ENCODE peak calls at places on chromosomes 4 and X, in five cellular contexts. One of them, this sample, is unnamed. For H3K4me1, the result is how much of the 10 kb centered on the place peaks cover.

GRCh38 chrX:10137516-10137915 is 19.3 kb upstream of the CLCN4 start:
- DNase-seq in lower lobe of right lung: no peak
- DNase-seq in endothelial cell of umbilical vein: no peak
- DNase-seq in GM23248: no peak
- DNase-seq in trophoblast cell: no peak
- DNase-seq in this sample: no peak

GRCh38 chr4:54050214-54050904 is 14.0 kb downstream of the CHIC2 start:
- DNase-seq in trophoblast cell: no peak
- DNase-seq in endothelial cell of umbilical vein: peak
- DNase-seq in GM23248: peak
- DNase-seq in lower lobe of right lung: no peak
- DNase-seq in this sample: peak

GRCh38 chr4:115279300-115279699 is 165.9 kb upstream of the NDST4 start:
- DNase-seq in endothelial cell of umbilical vein: no peak
- DNase-seq in GM23248: no peak
- DNase-seq in lower lobe of right lung: no peak
- DNase-seq in trophoblast cell: no peak
- DNase-seq in this sample: no peak

GRCh38 chrX:130702867-130703707 is 199.9 kb downstream of the ENOX2 start:
- DNase-seq in GM23248: peak
- DNase-seq in endothelial cell of umbilical vein: peak
- DNase-seq in lower lobe of right lung: no peak
- DNase-seq in trophoblast cell: no peak
- DNase-seq in this sample: peak

GRCh38 chrX:107447642-107448041 is 1.8 kb upstream of the FRMPD3 start:
- DNase-seq in lower lobe of right lung: no peak
- DNase-seq in GM23248: peak
- DNase-seq in endothelial cell of umbilical vein: no peak
- DNase-seq in trophoblast cell: no peak
- DNase-seq in this sample: no peak

GRCh38 chr4:107619065-107619464 is 101.0 kb downstream of the PAPSS1 start:
- DNase-seq in trophoblast cell: peak
- DNase-seq in GM23248: peak
- DNase-seq in endothelial cell of umbilical vein: peak
- DNase-seq in lower lobe of right lung: no peak
- DNase-seq in this sample: peak

GRCh38 chrX:109485470-109486340 is 3.8 kb upstream of the GUCY2F start:
- DNase-seq in trophoblast cell: peak
- DNase-seq in lower lobe of right lung: peak
- DNase-seq in GM23248: peak
- DNase-seq in endothelial cell of umbilical vein: peak
- DNase-seq in this sample: peak

GRCh38 chr4:152676052-152676854 is 3.5 kb downstream of the TMEM154 start:
- DNase-seq in lower lobe of right lung: no peak
- DNase-seq in GM23248: no peak
- DNase-seq in endothelial cell of umbilical vein: no peak
- DNase-seq in trophoblast cell: no peak
- DNase-seq in this sample: no peak

GRCh38 chr4:109912706-109913621 is at the start of gene EGF:
- DNase-seq in GM23248: peak
- DNase-seq in endothelial cell of umbilical vein: no peak
- DNase-seq in trophoblast cell: no peak
- DNase-seq in lower lobe of right lung: no peak
- DNase-seq in this sample: peak

GRCh38 chr4:125187621-125188176 is 127.1 kb upstream of the FAT4 start:
- DNase-seq in trophoblast cell: no peak
- DNase-seq in GM23248: peak
- DNase-seq in endothelial cell of umbilical vein: peak
- DNase-seq in lower lobe of right lung: no peak
- DNase-seq in this sample: peak

GRCh38 chr4:185656467-185656890 is 121.2 kb upstream of the PDLIM3 start:
- DNase-seq in endothelial cell of umbilical vein: peak
- DNase-seq in GM23248: peak
- DNase-seq in lower lobe of right lung: no peak
- DNase-seq in trophoblast cell: no peak
- DNase-seq in this sample: peak

GRCh38 chr4:75345436-75345835 is 168.8 kb downstream of the RCHY1 start:
- DNase-seq in trophoblast cell: no peak
- DNase-seq in endothelial cell of umbilical vein: no peak
- DNase-seq in GM23248: peak
- DNase-seq in lower lobe of right lung: no peak
- DNase-seq in this sample: peak

GRCh38 chr4:108783666-108784463 is 21.0 kb upstream of the ETNPPL start:
- DNase-seq in trophoblast cell: no peak
- DNase-seq in lower lobe of right lung: no peak
- DNase-seq in endothelial cell of umbilical vein: peak
- DNase-seq in GM23248: peak
- DNase-seq in this sample: peak

GRCh38 chr4:151166662-151167061 is 67.2 kb downstream of the RPS3A start:
- DNase-seq in endothelial cell of umbilical vein: no peak
- DNase-seq in GM23248: no peak
- DNase-seq in trophoblast cell: no peak
- DNase-seq in lower lobe of right lung: no peak
- DNase-seq in this sample: peak

GRCh38 chr4:151165205-151166000 is 66.0 kb downstream of the RPS3A start:
- DNase-seq in trophoblast cell: no peak
- DNase-seq in GM23248: no peak
- DNase-seq in endothelial cell of umbilical vein: no peak
- DNase-seq in lower lobe of right lung: no peak
- DNase-seq in this sample: no peak

GRCh38 chr4:151167561-151167960 is 68.1 kb downstream of the RPS3A start:
- DNase-seq in endothelial cell of umbilical vein: no peak
- DNase-seq in GM23248: no peak
- DNase-seq in trophoblast cell: no peak
- DNase-seq in lower lobe of right lung: no peak
- DNase-seq in this sample: no peak

GRCh38 chr4:151169900-151170299 is 70.5 kb downstream of the RPS3A start:
- DNase-seq in lower lobe of right lung: no peak
- DNase-seq in trophoblast cell: no peak
- DNase-seq in GM23248: peak
- DNase-seq in endothelial cell of umbilical vein: no peak
- DNase-seq in this sample: peak

DNA sequence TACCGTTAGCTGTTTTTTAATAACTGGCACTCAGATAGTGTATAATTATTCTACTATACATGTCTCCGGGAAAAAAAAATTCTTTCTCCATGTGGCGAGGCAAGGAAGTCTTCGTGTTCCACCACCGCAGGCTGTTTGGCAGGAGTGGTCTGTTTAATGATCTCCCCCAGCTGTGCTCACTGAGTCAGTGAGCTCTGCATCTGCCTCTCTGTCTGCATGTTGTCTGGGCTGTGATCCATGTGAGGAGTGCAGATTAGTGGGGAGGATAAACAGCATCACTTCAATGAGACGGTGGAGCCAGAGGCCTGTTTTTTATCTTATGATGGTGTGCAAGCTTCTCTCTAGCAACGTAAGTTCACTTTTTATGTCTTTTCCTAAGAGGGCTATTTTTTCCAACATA is 69.8 kb downstream of the RPS3A start:
- DNase-seq in GM23248: peak
- DNase-seq in endothelial cell of umbilical vein: no peak
- DNase-seq in trophoblast cell: no peak
- DNase-seq in lower lobe of right lung: no peak
- DNase-seq in this sample: peak
- H3K4me1 ChIP-seq in GM23248: under half
- H3K4me1 ChIP-seq in endothelial cell of umbilical vein: under half
- H3K4me1 ChIP-seq in trophoblast cell: under half
- H3K4me1 ChIP-seq in lower lobe of right lung: under half
- H3K4me1 ChIP-seq in this sample: under half

GRCh38 chr4:101280866-101281600 is 66.3 kb downstream of the PPP3CA start:
- DNase-seq in GM23248: no peak
- DNase-seq in lower lobe of right lung: no peak
- DNase-seq in trophoblast cell: no peak
- DNase-seq in endothelial cell of umbilical vein: no peak
- DNase-seq in this sample: no peak
- H3K4me1 ChIP-seq in GM23248: under half
- H3K4me1 ChIP-seq in lower lobe of right lung: under half
- H3K4me1 ChIP-seq in trophoblast cell: under half
- H3K4me1 ChIP-seq in endothelial cell of umbilical vein: under half
- H3K4me1 ChIP-seq in this sample: under half

GRCh38 chrX:56762707-56763555 is 33.9 kb downstream of the NBDY start:
- DNase-seq in endothelial cell of umbilical vein: no peak
- DNase-seq in lower lobe of right lung: no peak
- DNase-seq in trophoblast cell: no peak
- DNase-seq in GM23248: no peak
- DNase-seq in this sample: no peak
- H3K4me1 ChIP-seq in endothelial cell of umbilical vein: under half
- H3K4me1 ChIP-seq in lower lobe of right lung: under half
- H3K4me1 ChIP-seq in trophoblast cell: under half
- H3K4me1 ChIP-seq in GM23248: under half
- H3K4me1 ChIP-seq in this sample: under half

GRCh38 chrX:13651150-13651549 is 1.8 kb upstream of the TCEANC start:
- DNase-seq in endothelial cell of umbilical vein: no peak
- DNase-seq in trophoblast cell: no peak
- DNase-seq in GM23248: no peak
- DNase-seq in lower lobe of right lung: no peak
- DNase-seq in this sample: peak

GRCh38 chrX:13647709-13648212 is 5.2 kb upstream of the TCEANC start:
- DNase-seq in lower lobe of right lung: peak
- DNase-seq in endothelial cell of umbilical vein: peak
- DNase-seq in GM23248: no peak
- DNase-seq in trophoblast cell: peak
- DNase-seq in this sample: peak

GRCh38 chrX:13652256-13653021 is 502 bp upstream of the TCEANC start:
- DNase-seq in lower lobe of right lung: no peak
- DNase-seq in GM23248: peak
- DNase-seq in trophoblast cell: no peak
- DNase-seq in endothelial cell of umbilical vein: peak
- DNase-seq in this sample: peak

GRCh38 chrX:13650318-13650717 is 2.6 kb upstream of the TCEANC start:
- DNase-seq in GM23248: no peak
- DNase-seq in lower lobe of right lung: no peak
- DNase-seq in endothelial cell of umbilical vein: no peak
- DNase-seq in trophoblast cell: no peak
- DNase-seq in this sample: no peak

DNA sequence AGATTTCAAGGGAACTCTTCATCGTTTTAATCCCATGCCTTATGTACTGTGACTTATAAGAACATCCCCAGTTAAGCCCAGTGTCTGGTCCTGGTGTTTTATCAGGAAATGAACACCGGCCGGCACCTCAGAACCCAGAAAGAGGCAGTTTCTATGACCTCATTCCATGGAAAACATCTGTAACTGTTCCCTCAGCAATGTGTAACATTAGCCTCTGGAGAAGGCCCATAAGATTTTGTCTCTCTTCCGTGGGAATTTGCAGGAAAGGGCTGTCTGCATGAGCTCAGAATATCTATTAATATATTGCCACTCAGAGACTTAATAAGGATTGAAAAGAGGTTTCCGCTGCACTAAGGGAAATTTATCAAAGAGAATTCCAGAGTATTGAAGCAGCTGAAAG is 3.1 kb upstream of the TCEANC start:
- DNase-seq in GM23248: peak
- DNase-seq in trophoblast cell: no peak
- DNase-seq in lower lobe of right lung: no peak
- DNase-seq in endothelial cell of umbilical vein: no peak
- DNase-seq in this sample: peak
- H3K4me1 ChIP-seq in GM23248: under half
- H3K4me1 ChIP-seq in trophoblast cell: under half
- H3K4me1 ChIP-seq in lower lobe of right lung: under half
- H3K4me1 ChIP-seq in endothelial cell of umbilical vein: under half
- H3K4me1 ChIP-seq in this sample: under half

GRCh38 chr4:6892909-6893202 is 16.8 kb upstream of the TBC1D14 start:
- DNase-seq in GM23248: no peak
- DNase-seq in lower lobe of right lung: no peak
- DNase-seq in endothelial cell of umbilical vein: no peak
- DNase-seq in trophoblast cell: no peak
- DNase-seq in this sample: no peak
- H3K4me1 ChIP-seq in GM23248: under half
- H3K4me1 ChIP-seq in lower lobe of right lung: under half
- H3K4me1 ChIP-seq in endothelial cell of umbilical vein: under half
- H3K4me1 ChIP-seq in trophoblast cell: under half
- H3K4me1 ChIP-seq in this sample: under half

DNA sequence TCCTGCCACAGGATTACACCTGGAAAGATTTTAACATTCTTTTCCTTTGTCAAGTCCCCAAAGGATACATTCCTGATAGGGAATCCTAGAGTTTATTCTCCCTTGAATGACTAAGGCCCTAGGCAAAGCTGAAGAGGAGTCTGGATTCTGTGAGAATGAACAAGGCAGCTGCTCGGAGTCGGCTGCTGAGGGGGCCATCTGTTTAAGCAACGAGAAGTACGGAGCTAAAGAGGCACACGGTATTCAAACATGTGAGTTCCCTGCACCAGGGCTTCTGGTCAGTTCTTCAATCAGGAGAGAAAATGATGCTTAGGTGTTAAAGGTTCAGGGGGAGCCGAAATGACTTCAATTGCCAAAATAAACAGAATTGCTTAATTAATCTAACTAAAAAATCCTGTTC is 97.6 kb downstream of the MGST2 start:
- DNase-seq in lower lobe of right lung: no peak
- DNase-seq in trophoblast cell: no peak
- DNase-seq in endothelial cell of umbilical vein: no peak
- DNase-seq in GM23248: no peak
- DNase-seq in this sample: no peak
- H3K4me1 ChIP-seq in lower lobe of right lung: under half
- H3K4me1 ChIP-seq in trophoblast cell: under half
- H3K4me1 ChIP-seq in endothelial cell of umbilical vein: under half
- H3K4me1 ChIP-seq in GM23248: under half
- H3K4me1 ChIP-seq in this sample: under half

DNA sequence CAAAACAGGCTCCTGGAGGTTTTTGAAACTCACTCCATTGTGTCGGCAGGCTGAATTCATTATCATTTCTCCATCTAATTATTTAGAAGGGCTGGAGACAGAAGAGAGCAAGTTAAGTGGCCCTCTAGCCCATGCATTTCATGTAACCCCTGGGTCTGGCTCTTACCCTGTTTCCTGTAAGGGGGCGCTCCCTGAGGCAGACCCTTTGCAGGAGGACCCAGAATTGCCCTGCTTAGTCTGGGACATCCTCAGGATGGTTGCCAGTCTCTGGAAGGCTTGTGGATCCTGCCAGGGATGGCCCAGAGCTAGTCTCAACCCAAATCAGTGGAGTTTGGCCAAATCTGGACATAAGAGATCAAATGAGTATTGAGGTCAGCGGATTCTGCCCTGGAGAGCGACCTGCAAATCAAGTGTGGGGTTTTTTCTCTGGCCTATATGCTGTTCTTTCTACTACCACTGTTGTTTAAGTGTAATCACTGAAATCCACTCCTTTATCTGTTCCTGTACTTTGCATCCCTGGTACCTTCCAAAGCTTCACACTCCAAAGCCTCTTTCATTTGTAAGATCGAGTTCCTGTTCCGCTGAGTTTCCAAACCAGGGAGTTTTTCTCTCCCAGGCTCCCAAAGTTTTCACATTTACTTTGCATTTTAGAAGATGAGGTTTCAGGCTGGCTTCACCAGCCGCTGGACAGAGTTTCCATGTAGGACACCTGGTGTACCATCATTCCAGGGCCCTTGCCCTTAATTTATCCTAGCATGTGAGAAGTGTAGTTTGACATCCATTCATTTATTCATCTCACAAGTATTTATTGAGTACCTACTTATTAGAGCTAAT is 6.3 kb downstream of the KLF3 start:
- DNase-seq in endothelial cell of umbilical vein: peak
- DNase-seq in GM23248: no peak
- DNase-seq in lower lobe of right lung: no peak
- DNase-seq in trophoblast cell: no peak
- DNase-seq in this sample: no peak
- H3K4me1 ChIP-seq in endothelial cell of umbilical vein: half or more
- H3K4me1 ChIP-seq in GM23248: half or more
- H3K4me1 ChIP-seq in lower lobe of right lung: half or more
- H3K4me1 ChIP-seq in trophoblast cell: under half
- H3K4me1 ChIP-seq in this sample: under half